ENCODE peak calls at places on chromosomes 5 and 9, in seven cellular contexts. One of them, this sample, is unnamed.

GRCh38 chr5:141533897-141534296 is 45.0 kb downstream of the PCDHGC5 start:
- DNase-seq in stimulated activated CD4-positive, alpha-beta T cell treated with anti-CD3 and anti-CD28 coated beads, Interleukin-1b, Interleukin-23, amount 100 ng/mL, for 1 hour: no peak
- DNase-seq in mesenchymal stem cell: peak
- DNase-seq in activated T-helper 1 cell treated with anti-CD3 and anti-CD28 coated beads, Interleukin-2, amount 50 U/mL, for 16 hours: no peak
- DNase-seq in central memory CD4-positive, alpha-beta T cell: no peak
- DNase-seq in activated naive CD4-positive, alpha-beta T cell treated with Interleukin-2 at 50 U/mL for 16 hours: no peak
- DNase-seq in stimulated activated CD8-positive, alpha-beta memory T cell treated with anti-CD3 and anti-CD28 coated beads, Interleukin-4, amount 100 ng/mL, for 48 hours: no peak
- DNase-seq in this sample: no peak

GRCh38 chr9:133767625-133768024 is 29.5 kb upstream of the SARDH start:
- DNase-seq in stimulated activated CD4-positive, alpha-beta T cell treated with anti-CD3 and anti-CD28 coated beads, Interleukin-1b, Interleukin-23, amount 100 ng/mL, for 1 hour: no peak
- DNase-seq in mesenchymal stem cell: no peak
- DNase-seq in activated T-helper 1 cell treated with anti-CD3 and anti-CD28 coated beads, Interleukin-2, amount 50 U/mL, for 16 hours: no peak
- DNase-seq in central memory CD4-positive, alpha-beta T cell: no peak
- DNase-seq in activated naive CD4-positive, alpha-beta T cell treated with Interleukin-2 at 50 U/mL for 16 hours: no peak
- DNase-seq in stimulated activated CD8-positive, alpha-beta memory T cell treated with anti-CD3 and anti-CD28 coated beads, Interleukin-4, amount 100 ng/mL, for 48 hours: peak
- DNase-seq in this sample: no peak

GRCh38 chr5:74673011-74673790 is 11.8 kb upstream of the HEXB start:
- DNase-seq in stimulated activated CD4-positive, alpha-beta T cell treated with anti-CD3 and anti-CD28 coated beads, Interleukin-1b, Interleukin-23, amount 100 ng/mL, for 1 hour: no peak
- DNase-seq in mesenchymal stem cell: peak
- DNase-seq in activated T-helper 1 cell treated with anti-CD3 and anti-CD28 coated beads, Interleukin-2, amount 50 U/mL, for 16 hours: no peak
- DNase-seq in central memory CD4-positive, alpha-beta T cell: no peak
- DNase-seq in activated naive CD4-positive, alpha-beta T cell treated with Interleukin-2 at 50 U/mL for 16 hours: no peak
- DNase-seq in stimulated activated CD8-positive, alpha-beta memory T cell treated with anti-CD3 and anti-CD28 coated beads, Interleukin-4, amount 100 ng/mL, for 48 hours: no peak
- DNase-seq in this sample: no peak

GRCh38 chr9:31259824-31260223 is 1124.6 kb upstream of the ACO1 start:
- DNase-seq in stimulated activated CD4-positive, alpha-beta T cell treated with anti-CD3 and anti-CD28 coated beads, Interleukin-1b, Interleukin-23, amount 100 ng/mL, for 1 hour: no peak
- DNase-seq in mesenchymal stem cell: no peak
- DNase-seq in activated T-helper 1 cell treated with anti-CD3 and anti-CD28 coated beads, Interleukin-2, amount 50 U/mL, for 16 hours: no peak
- DNase-seq in central memory CD4-positive, alpha-beta T cell: peak
- DNase-seq in activated naive CD4-positive, alpha-beta T cell treated with Interleukin-2 at 50 U/mL for 16 hours: no peak
- DNase-seq in stimulated activated CD8-positive, alpha-beta memory T cell treated with anti-CD3 and anti-CD28 coated beads, Interleukin-4, amount 100 ng/mL, for 48 hours: no peak
- DNase-seq in this sample: no peak

GRCh38 chr5:173197375-173197891 is 37.6 kb downstream of the NKX2-5 start:
- DNase-seq in stimulated activated CD4-positive, alpha-beta T cell treated with anti-CD3 and anti-CD28 coated beads, Interleukin-1b, Interleukin-23, amount 100 ng/mL, for 1 hour: no peak
- DNase-seq in mesenchymal stem cell: no peak
- DNase-seq in activated T-helper 1 cell treated with anti-CD3 and anti-CD28 coated beads, Interleukin-2, amount 50 U/mL, for 16 hours: no peak
- DNase-seq in central memory CD4-positive, alpha-beta T cell: no peak
- DNase-seq in activated naive CD4-positive, alpha-beta T cell treated with Interleukin-2 at 50 U/mL for 16 hours: no peak
- DNase-seq in stimulated activated CD8-positive, alpha-beta memory T cell treated with anti-CD3 and anti-CD28 coated beads, Interleukin-4, amount 100 ng/mL, for 48 hours: no peak
- DNase-seq in this sample: no peak

GRCh38 chr5:131245948-131246347 is 17.9 kb upstream of the CDC42SE2 start:
- DNase-seq in stimulated activated CD4-positive, alpha-beta T cell treated with anti-CD3 and anti-CD28 coated beads, Interleukin-1b, Interleukin-23, amount 100 ng/mL, for 1 hour: no peak
- DNase-seq in mesenchymal stem cell: no peak
- DNase-seq in activated T-helper 1 cell treated with anti-CD3 and anti-CD28 coated beads, Interleukin-2, amount 50 U/mL, for 16 hours: no peak
- DNase-seq in central memory CD4-positive, alpha-beta T cell: no peak
- DNase-seq in activated naive CD4-positive, alpha-beta T cell treated with Interleukin-2 at 50 U/mL for 16 hours: no peak
- DNase-seq in stimulated activated CD8-positive, alpha-beta memory T cell treated with anti-CD3 and anti-CD28 coated beads, Interleukin-4, amount 100 ng/mL, for 48 hours: no peak
- DNase-seq in this sample: no peak

GRCh38 chr9:92115977-92116285 is 718 bp upstream of the SPTLC1 start:
- DNase-seq in stimulated activated CD4-positive, alpha-beta T cell treated with anti-CD3 and anti-CD28 coated beads, Interleukin-1b, Interleukin-23, amount 100 ng/mL, for 1 hour: no peak
- DNase-seq in mesenchymal stem cell: no peak
- DNase-seq in activated T-helper 1 cell treated with anti-CD3 and anti-CD28 coated beads, Interleukin-2, amount 50 U/mL, for 16 hours: no peak
- DNase-seq in central memory CD4-positive, alpha-beta T cell: no peak
- DNase-seq in activated naive CD4-positive, alpha-beta T cell treated with Interleukin-2 at 50 U/mL for 16 hours: no peak
- DNase-seq in stimulated activated CD8-positive, alpha-beta memory T cell treated with anti-CD3 and anti-CD28 coated beads, Interleukin-4, amount 100 ng/mL, for 48 hours: no peak
- DNase-seq in this sample: no peak

GRCh38 chr9:110031511-110032173 is 176.3 kb downstream of the C9orf152 start:
- DNase-seq in stimulated activated CD4-positive, alpha-beta T cell treated with anti-CD3 and anti-CD28 coated beads, Interleukin-1b, Interleukin-23, amount 100 ng/mL, for 1 hour: no peak
- DNase-seq in mesenchymal stem cell: peak
- DNase-seq in activated T-helper 1 cell treated with anti-CD3 and anti-CD28 coated beads, Interleukin-2, amount 50 U/mL, for 16 hours: no peak
- DNase-seq in central memory CD4-positive, alpha-beta T cell: no peak
- DNase-seq in activated naive CD4-positive, alpha-beta T cell treated with Interleukin-2 at 50 U/mL for 16 hours: no peak
- DNase-seq in stimulated activated CD8-positive, alpha-beta memory T cell treated with anti-CD3 and anti-CD28 coated beads, Interleukin-4, amount 100 ng/mL, for 48 hours: no peak
- DNase-seq in this sample: no peak

GRCh38 chr5:131384616-131385214 is 120.9 kb downstream of the CDC42SE2 start:
- DNase-seq in stimulated activated CD4-positive, alpha-beta T cell treated with anti-CD3 and anti-CD28 coated beads, Interleukin-1b, Interleukin-23, amount 100 ng/mL, for 1 hour: no peak
- DNase-seq in mesenchymal stem cell: no peak
- DNase-seq in activated T-helper 1 cell treated with anti-CD3 and anti-CD28 coated beads, Interleukin-2, amount 50 U/mL, for 16 hours: peak
- DNase-seq in central memory CD4-positive, alpha-beta T cell: no peak
- DNase-seq in activated naive CD4-positive, alpha-beta T cell treated with Interleukin-2 at 50 U/mL for 16 hours: peak
- DNase-seq in stimulated activated CD8-positive, alpha-beta memory T cell treated with anti-CD3 and anti-CD28 coated beads, Interleukin-4, amount 100 ng/mL, for 48 hours: no peak
- DNase-seq in this sample: no peak

GRCh38 chr9:25678147-25678666 is at the start of gene TUSC1:
- DNase-seq in stimulated activated CD4-positive, alpha-beta T cell treated with anti-CD3 and anti-CD28 coated beads, Interleukin-1b, Interleukin-23, amount 100 ng/mL, for 1 hour: no peak
- DNase-seq in mesenchymal stem cell: peak
- DNase-seq in activated T-helper 1 cell treated with anti-CD3 and anti-CD28 coated beads, Interleukin-2, amount 50 U/mL, for 16 hours: no peak
- DNase-seq in central memory CD4-positive, alpha-beta T cell: no peak
- DNase-seq in activated naive CD4-positive, alpha-beta T cell treated with Interleukin-2 at 50 U/mL for 16 hours: no peak
- DNase-seq in stimulated activated CD8-positive, alpha-beta memory T cell treated with anti-CD3 and anti-CD28 coated beads, Interleukin-4, amount 100 ng/mL, for 48 hours: peak
- DNase-seq in this sample: no peak

GRCh38 chr5:132413567-132413966 is 44.1 kb downstream of the SLC22A5 start:
- DNase-seq in stimulated activated CD4-positive, alpha-beta T cell treated with anti-CD3 and anti-CD28 coated beads, Interleukin-1b, Interleukin-23, amount 100 ng/mL, for 1 hour: no peak
- DNase-seq in mesenchymal stem cell: no peak
- DNase-seq in activated T-helper 1 cell treated with anti-CD3 and anti-CD28 coated beads, Interleukin-2, amount 50 U/mL, for 16 hours: no peak
- DNase-seq in central memory CD4-positive, alpha-beta T cell: no peak
- DNase-seq in activated naive CD4-positive, alpha-beta T cell treated with Interleukin-2 at 50 U/mL for 16 hours: no peak
- DNase-seq in stimulated activated CD8-positive, alpha-beta memory T cell treated with anti-CD3 and anti-CD28 coated beads, Interleukin-4, amount 100 ng/mL, for 48 hours: no peak
- DNase-seq in this sample: no peak

GRCh38 chr9:89999534-90000370 is 394.9 kb downstream of the GADD45G start:
- DNase-seq in stimulated activated CD4-positive, alpha-beta T cell treated with anti-CD3 and anti-CD28 coated beads, Interleukin-1b, Interleukin-23, amount 100 ng/mL, for 1 hour: peak
- DNase-seq in mesenchymal stem cell: peak
- DNase-seq in activated T-helper 1 cell treated with anti-CD3 and anti-CD28 coated beads, Interleukin-2, amount 50 U/mL, for 16 hours: peak
- DNase-seq in central memory CD4-positive, alpha-beta T cell: peak
- DNase-seq in activated naive CD4-positive, alpha-beta T cell treated with Interleukin-2 at 50 U/mL for 16 hours: peak
- DNase-seq in stimulated activated CD8-positive, alpha-beta memory T cell treated with anti-CD3 and anti-CD28 coated beads, Interleukin-4, amount 100 ng/mL, for 48 hours: peak
- DNase-seq in this sample: no peak

GRCh38 chr9:97773723-97774122 is 76.6 kb upstream of the XPA start:
- DNase-seq in stimulated activated CD4-positive, alpha-beta T cell treated with anti-CD3 and anti-CD28 coated beads, Interleukin-1b, Interleukin-23, amount 100 ng/mL, for 1 hour: no peak
- DNase-seq in mesenchymal stem cell: no peak
- DNase-seq in activated T-helper 1 cell treated with anti-CD3 and anti-CD28 coated beads, Interleukin-2, amount 50 U/mL, for 16 hours: no peak
- DNase-seq in central memory CD4-positive, alpha-beta T cell: no peak
- DNase-seq in activated naive CD4-positive, alpha-beta T cell treated with Interleukin-2 at 50 U/mL for 16 hours: no peak
- DNase-seq in stimulated activated CD8-positive, alpha-beta memory T cell treated with anti-CD3 and anti-CD28 coated beads, Interleukin-4, amount 100 ng/mL, for 48 hours: no peak
- DNase-seq in this sample: no peak

GRCh38 chr5:132298305-132298704 is 4.1 kb downstream of the SLC22A4 start:
- DNase-seq in stimulated activated CD4-positive, alpha-beta T cell treated with anti-CD3 and anti-CD28 coated beads, Interleukin-1b, Interleukin-23, amount 100 ng/mL, for 1 hour: no peak
- DNase-seq in mesenchymal stem cell: peak
- DNase-seq in activated T-helper 1 cell treated with anti-CD3 and anti-CD28 coated beads, Interleukin-2, amount 50 U/mL, for 16 hours: no peak
- DNase-seq in central memory CD4-positive, alpha-beta T cell: no peak
- DNase-seq in activated naive CD4-positive, alpha-beta T cell treated with Interleukin-2 at 50 U/mL for 16 hours: no peak
- DNase-seq in stimulated activated CD8-positive, alpha-beta memory T cell treated with anti-CD3 and anti-CD28 coated beads, Interleukin-4, amount 100 ng/mL, for 48 hours: no peak
- DNase-seq in this sample: no peak

GRCh38 chr5:175715627-175716522 is 58.0 kb downstream of the HRH2 start:
- DNase-seq in stimulated activated CD4-positive, alpha-beta T cell treated with anti-CD3 and anti-CD28 coated beads, Interleukin-1b, Interleukin-23, amount 100 ng/mL, for 1 hour: no peak
- DNase-seq in mesenchymal stem cell: no peak
- DNase-seq in activated T-helper 1 cell treated with anti-CD3 and anti-CD28 coated beads, Interleukin-2, amount 50 U/mL, for 16 hours: no peak
- DNase-seq in central memory CD4-positive, alpha-beta T cell: no peak
- DNase-seq in activated naive CD4-positive, alpha-beta T cell treated with Interleukin-2 at 50 U/mL for 16 hours: no peak
- DNase-seq in stimulated activated CD8-positive, alpha-beta memory T cell treated with anti-CD3 and anti-CD28 coated beads, Interleukin-4, amount 100 ng/mL, for 48 hours: no peak
- DNase-seq in this sample: no peak

This sample was measured in effector CD4-positive, alpha-beta T cell.